ENCODE peak calls at places on chromosomes 7 and 10, in seven cellular contexts. V is mammary epithelial cell; U is fibroblast of mammary gland; B is right atrium auricular region; X is left ventricle myocardium inferior; Q is CD4-positive, alpha-beta T cell; I is gastrocnemius medialis. Y is an unnamed sample.
A peak's percentile ranks its signal among the peaks of the same experiment; 100 is the strongest.

GRCh38 chr7:157693071-157693520 is 356.3 kb downstream of the DNAJB6 start:
- DNase-seq in V (no peak), U (no peak), B (no peak), X (no peak), Q (no peak), I (no peak), Y (no peak)

GRCh38 chr7:867406-868188 is 8.8 kb upstream of the GET4 start:
- DNase-seq in V (peak; percentile 53), U (peak; percentile 69), B (peak; percentile 69), X (no peak), Q (no peak), I (peak; percentile 44), Y (peak; percentile 78)

GRCh38 chr7:98119257-98119918 is 12.7 kb downstream of the LMTK2 start:
- DNase-seq in V (peak; percentile 72), U (peak; percentile 64), B (no peak), X (no peak), Q (no peak), I (no peak), Y (peak; percentile 59)

GRCh38 chr10:89327803-89328441 is at the start of gene IFIT3:
- DNase-seq in V (peak; percentile 67), U (peak; percentile 95), B (peak; percentile 87), X (peak; percentile 64), Q (no peak), I (peak; percentile 61), Y (peak; percentile 87)

GRCh38 chr7:157480651-157481050 is 143.8 kb downstream of the DNAJB6 start:
- DNase-seq in V (no peak), U (no peak), B (no peak), X (no peak), Q (no peak), I (no peak), Y (no peak)

GRCh38 chr7:142445019-142445686 is 187.3 kb upstream of the PRSS58 start:
- DNase-seq in V (no peak), U (no peak), B (no peak), X (no peak), Q (peak; percentile 30), I (no peak), Y (no peak)

GRCh38 chr7:40883826-40884225 is 749.0 kb downstream of the SUGCT start:
- DNase-seq in V (no peak), U (peak; percentile 8), B (no peak), X (no peak), Q (no peak), I (no peak), Y (no peak)

GRCh38 chr7:149171894-149172533 is 23.3 kb upstream of the ZNF282 start:
- DNase-seq in V (peak; percentile 83), U (peak; percentile 32), B (no peak), X (no peak), Q (no peak), I (no peak), Y (peak; percentile 86)

GRCh38 chr7:2702594-2702957 is 14.6 kb downstream of the AMZ1 start:
- DNase-seq in V (no peak), U (no peak), B (no peak), X (no peak), Q (no peak), I (no peak), Y (no peak)

GRCh38 chr7:135213831-135214230 is 2.5 kb upstream of the WDR91 start:
- DNase-seq in V (peak; percentile 77), U (no peak), B (no peak), X (no peak), Q (no peak), I (no peak), Y (peak; percentile 39)

GRCh38 chr10:490891-491571 is 198.4 kb downstream of the DIP2C start:
- DNase-seq in V (no peak), U (peak; percentile 82), B (peak; percentile 76), X (peak; percentile 58), Q (no peak), I (peak; percentile 43), Y (no peak)

GRCh38 chr7:35993663-35994622 is 159.1 kb upstream of the EEPD1 start:
- DNase-seq in V (peak; percentile 56), U (peak; percentile 84), B (no peak), X (no peak), Q (no peak), I (no peak), Y (peak; percentile 58)

GRCh38 chr7:100588438-100588837 is 2.3 kb downstream of the FBXO24 start:
- DNase-seq in V (no peak), U (peak; percentile 47), B (no peak), X (no peak), Q (no peak), I (no peak), Y (no peak)

GRCh38 chr10:119655566-119656001 is 4.4 kb downstream of the BAG3 start:
- DNase-seq in V (peak; percentile 85), U (peak; percentile 93), B (peak; percentile 85), X (peak; percentile 46), Q (peak; percentile 39), I (peak; percentile 84), Y (peak; percentile 81)

GRCh38 chr10:126127630-126128029 is 231.3 kb downstream of the FANK1 start:
- DNase-seq in V (no peak), U (no peak), B (peak; percentile 18), X (no peak), Q (no peak), I (no peak), Y (no peak)

GRCh38 chr10:44046605-44047004 is 338.3 kb downstream of the CXCL12 start:
- DNase-seq in V (peak; percentile 73), U (peak; percentile 21), B (no peak), X (no peak), Q (no peak), I (no peak), Y (peak; percentile 57)

GRCh38 chr7:80749270-80749669 is 110.8 kb downstream of the CD36 start:
- DNase-seq in V (no peak), U (no peak), B (no peak), X (no peak), Q (no peak), I (no peak), Y (no peak)

GRCh38 chr7:151941009-151941408 is 15.2 kb upstream of the GALNTL5 start:
- DNase-seq in V (no peak), U (no peak), B (no peak), X (no peak), Q (no peak), I (no peak), Y (no peak)

GRCh38 chr10:110151467-110151866 is 55.9 kb upstream of the MXI1 start:
- DNase-seq in V (peak; percentile 58), U (no peak), B (no peak), X (no peak), Q (no peak), I (no peak), Y (peak; percentile 84)

GRCh38 chr10:98748298-98748697 is 301.6 kb upstream of the HPS1 start:
- DNase-seq in V (peak; percentile 23), U (peak; percentile 55), B (no peak), X (no peak), Q (no peak), I (no peak), Y (peak; percentile 62)

GRCh38 chr10:126876456-126876855 is 28.8 kb upstream of the DOCK1 start:
- DNase-seq in V (no peak), U (no peak), B (no peak), X (no peak), Q (no peak), I (no peak), Y (no peak)

GRCh38 chr7:157646551-157646950 is 309.7 kb downstream of the DNAJB6 start:
- DNase-seq in V (no peak), U (no peak), B (no peak), X (no peak), Q (no peak), I (no peak), Y (no peak)

GRCh38 chr7:106655703-106656498 is 5.1 kb downstream of the CCDC71L start:
- DNase-seq in V (no peak), U (no peak), B (no peak), X (no peak), Q (no peak), I (no peak), Y (no peak)

DNA sequence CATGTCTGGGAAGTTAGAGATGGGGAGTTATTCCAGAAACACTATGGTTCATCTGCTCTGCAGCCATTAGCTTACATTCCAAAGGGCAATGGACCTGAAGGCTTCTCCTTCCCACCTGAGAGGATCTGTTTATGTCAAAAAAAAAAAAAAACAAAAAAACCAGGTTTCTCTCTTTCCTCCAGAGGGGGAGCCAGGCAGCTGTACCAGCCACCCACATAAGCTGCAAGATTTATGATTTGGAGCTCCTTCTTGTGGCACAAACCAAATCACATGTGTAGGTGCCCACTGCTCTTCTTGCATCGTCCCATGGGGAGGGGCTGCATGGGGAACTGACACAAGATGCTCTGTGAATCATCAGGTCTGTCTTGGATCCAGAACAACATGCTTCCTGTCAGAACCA is 231.6 kb upstream of the IGFBP3 start:
- DNase-seq in V (no peak), U (no peak), B (no peak), X (no peak), Q (no peak), I (no peak), Y (no peak)
- TF ChIP-seq CTCF in V (no peak), U (no peak), B (no peak), X (no peak), Q (no peak), I (no peak), Y (peak; percentile 15)

GRCh38 chr7:116988363-116988989 is 35.2 kb downstream of the ST7 start:
- DNase-seq in V (no peak), U (peak; percentile 20), B (no peak), X (no peak), Q (no peak), I (no peak), Y (no peak)
- TF ChIP-seq CTCF in V (peak; percentile 31), U (no peak), B (no peak), X (peak; percentile 47), Q (peak; percentile 76), I (no peak), Y (peak; percentile 36)

DNA sequence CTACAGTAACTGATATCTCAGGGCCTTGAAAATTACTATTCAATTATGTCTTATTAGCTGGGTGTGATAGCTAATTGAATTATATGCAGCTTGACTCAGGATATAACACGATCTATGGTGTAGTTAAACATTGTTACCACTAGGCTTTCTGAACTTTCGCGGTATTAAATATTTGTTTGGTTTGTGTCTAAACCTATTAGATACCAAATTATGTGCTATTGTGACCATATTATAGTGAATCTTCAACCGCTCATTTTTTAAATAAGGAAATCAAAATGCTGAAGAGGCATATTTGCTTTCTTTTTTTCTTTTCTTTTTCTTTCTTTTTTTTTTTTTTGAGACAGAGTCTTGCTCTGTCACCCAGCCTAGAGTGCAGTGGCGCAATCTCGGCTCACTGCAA is 99.3 kb upstream of the RSU1 start:
- DNase-seq in V (no peak), U (no peak), B (no peak), X (no peak), Q (no peak), I (no peak), Y (no peak)
- TF ChIP-seq CTCF in V (no peak), U (no peak), B (no peak), X (no peak), Q (no peak), I (no peak), Y (no peak)

GRCh38 chr7:67484244-67484751 is 487.7 kb downstream of the TYW1 start:
- DNase-seq in V (peak; percentile 16), U (peak; percentile 68), B (no peak), X (peak; percentile 23), Q (no peak), I (peak; percentile 7), Y (peak; percentile 38)
- TF ChIP-seq CTCF in V (peak; percentile 66), U (peak; percentile 73), B (peak; percentile 34), X (peak; percentile 83), Q (peak; percentile 12), I (peak; percentile 45), Y (peak; percentile 44)

GRCh38 chr10:77522268-77522809 is 115.3 kb downstream of the KCNMA1 start:
- DNase-seq in V (no peak), U (no peak), B (no peak), X (no peak), Q (no peak), I (no peak), Y (no peak)
- TF ChIP-seq CTCF in V (no peak), U (no peak), B (no peak), X (no peak), Q (no peak), I (no peak), Y (no peak)

GRCh38 chr7:37920619-37921339 is at the start of gene EPDR1:
- DNase-seq in V (peak; percentile 23), U (no peak), B (no peak), X (peak; percentile 43), Q (no peak), I (peak; percentile 53), Y (no peak)
- TF ChIP-seq CTCF in V (peak; percentile 0), U (no peak), B (no peak), X (peak; percentile 48), Q (no peak), I (no peak), Y (no peak)